ENCODE peak calls at places on chromosomes 11 and 22, in eight cellular contexts. M, P, V, X, N, B, F and W are unnamed samples.

GRCh38 chr11:64887757-64888405 is 9.5 kb upstream of the EHD1 start:
- DNase-seq in P (peak; percentile 87), M (peak; percentile 29), V (peak; percentile 88), X (peak; percentile 15), B (peak; percentile 57), N (peak; percentile 78), F (peak; percentile 93), W (peak; percentile 86)

GRCh38 chr11:34052608-34053160 is 1.2 kb downstream of the CAPRIN1 start:
- DNase-seq in M (no peak), B (peak; percentile 16), N (peak; percentile 27), V (no peak), P (peak; percentile 42), F (peak; percentile 64), X (no peak), W (peak; percentile 48)

GRCh38 chr11:10414659-10415058 is 40.4 kb upstream of the AMPD3 start:
- DNase-seq in P (peak; percentile 57), M (peak; percentile 82), V (no peak), N (no peak), B (no peak), X (no peak), F (no peak), W (no peak)

GRCh38 chr11:33790088-33790487 is 15.8 kb upstream of the FBXO3 start:
- DNase-seq in B (no peak), N (no peak), P (no peak), M (no peak), X (no peak), V (no peak), F (no peak), W (no peak)

GRCh38 chr11:28526406-28526751 is 418.2 kb downstream of the METTL15 start:
- DNase-seq in V (no peak), N (no peak), F (no peak), B (no peak), M (no peak), P (no peak), X (no peak), W (no peak)

GRCh38 chr11:104122008-104122635 is 41.8 kb downstream of the PDGFD start:
- DNase-seq in X (no peak), F (no peak), P (no peak), M (no peak), V (no peak), B (no peak), N (no peak), W (no peak)

GRCh38 chr11:119204066-119204465 is 2.1 kb upstream of the CBL start:
- DNase-seq in X (no peak), P (no peak), N (no peak), V (no peak), B (no peak), M (no peak), F (no peak), W (no peak)

GRCh38 chr11:27234043-27234668 is 128.9 kb downstream of the CCDC34 start:
- DNase-seq in F (no peak), M (no peak), N (no peak), V (no peak), X (no peak), B (no peak), P (no peak), W (no peak)

GRCh38 chr11:61254403-61255025 is 13.5 kb downstream of the PGA5 start:
- DNase-seq in X (peak; percentile 4), B (peak; percentile 13), F (peak; percentile 82), P (peak; percentile 64), M (no peak), V (peak; percentile 86), N (peak; percentile 44), W (peak; percentile 71)

GRCh38 chr11:131495417-131495816 is 125.0 kb downstream of the NTM start:
- DNase-seq in N (no peak), X (no peak), V (no peak), B (no peak), P (no peak), F (no peak), M (no peak), W (no peak)

GRCh38 chr22:23849009-23850006 is 8.4 kb upstream of the SLC2A11 start:
- DNase-seq in B (peak; percentile 58), N (peak; percentile 83), M (peak; percentile 26), X (peak; percentile 56), V (peak; percentile 95), P (peak; percentile 84), F (peak; percentile 95), W (peak; percentile 89)

GRCh38 chr11:60831501-60832079 is 10.3 kb upstream of the CCDC86 start:
- DNase-seq in B (no peak), M (peak; percentile 20), X (peak; percentile 38), V (no peak), P (no peak), N (no peak), F (no peak), W (no peak)

GRCh38 chr22:19767427-19768380 is 7.1 kb downstream of the TBX1 start:
- DNase-seq in M (no peak), P (peak; percentile 49), F (no peak), B (no peak), V (peak; percentile 68), N (no peak), X (no peak), W (no peak)

GRCh38 chr11:124791626-124792341 is 8.4 kb downstream of the MSANTD2 start:
- DNase-seq in V (no peak), B (no peak), P (no peak), M (no peak), F (no peak), X (no peak), N (no peak), W (no peak)

GRCh38 chr22:28921585-28921879 is 38.2 kb downstream of the ZNRF3 start:
- DNase-seq in B (no peak), N (no peak), F (no peak), X (no peak), M (no peak), P (no peak), V (no peak), W (no peak)

GRCh38 chr11:114233755-114234154 is 62.4 kb upstream of the NNMT start:
- DNase-seq in B (no peak), M (no peak), X (no peak), V (no peak), P (no peak), N (no peak), F (no peak), W (no peak)

GRCh38 chr22:18024276-18024939 is at the start of gene MICAL3:
- DNase-seq in V (peak; percentile 39), X (peak; percentile 22), P (peak; percentile 78), F (peak; percentile 80), M (no peak), B (peak; percentile 35), N (peak; percentile 8), W (peak; percentile 63)

GRCh38 chr22:48798281-48799226 is 1029.1 kb downstream of the BRD1 start:
- DNase-seq in X (no peak), M (no peak), F (no peak), B (no peak), P (no peak), V (no peak), N (no peak), W (no peak)

GRCh38 chr22:24181996-24182560 is 791 bp downstream of the SUSD2 start:
- DNase-seq in V (no peak), M (no peak), B (no peak), X (no peak), F (no peak), N (no peak), P (no peak), W (no peak)

GRCh38 chr11:60852639-60853468 is 2.9 kb downstream of the PTGDR2 start:
- DNase-seq in P (no peak), X (no peak), N (no peak), V (peak; percentile 62), M (no peak), F (no peak), B (no peak), W (no peak)

GRCh38 chr11:110294509-110294908 is 1.9 kb downstream of the RDX start:
- DNase-seq in F (no peak), B (no peak), V (no peak), X (no peak), N (no peak), M (no peak), P (no peak), W (no peak)

GRCh38 chr11:64650923-64651523 is 60.0 kb downstream of the SLC22A12 start:
- DNase-seq in B (no peak), P (no peak), V (peak; percentile 60), N (no peak), F (no peak), X (no peak), M (no peak), W (no peak)

GRCh38 chr22:23147632-23148387 is 2.5 kb downstream of the RAB36 start:
- DNase-seq in F (no peak), B (no peak), V (no peak), X (no peak), M (peak; percentile 5), N (no peak), P (no peak), W (no peak)

GRCh38 chr11:109033627-109034340 is 368.9 kb downstream of the DDX10 start:
- DNase-seq in B (no peak), P (no peak), N (no peak), V (no peak), X (no peak), M (no peak), F (no peak), W (no peak)

GRCh38 chr22:41873391-41873790 is 40.5 kb downstream of the SREBF2 start:
- DNase-seq in B (no peak), F (peak; percentile 60), M (no peak), P (no peak), V (no peak), X (no peak), N (no peak), W (peak; percentile 52)

GRCh38 chr11:106304274-106304673 is 226.8 kb downstream of the AASDHPPT start:
- DNase-seq in F (no peak), X (no peak), P (no peak), N (no peak), M (no peak), V (no peak), B (no peak), W (no peak)

GRCh38 chr22:29245626-29246385 is 22.0 kb downstream of the RHBDD3 start:
- DNase-seq in F (peak; percentile 82), P (peak; percentile 67), B (peak; percentile 13), X (peak; percentile 45), V (peak; percentile 75), M (no peak), N (peak; percentile 37), W (peak; percentile 77)

GRCh38 chr11:125358254-125358840 is 137.7 kb downstream of the FEZ1 start:
- DNase-seq in F (no peak), P (no peak), M (no peak), B (no peak), X (no peak), N (no peak), V (no peak), W (no peak)

GRCh38 chr22:37053310-37054077 is 2.0 kb downstream of the KCTD17 start:
- DNase-seq in X (peak; percentile 1), F (no peak), P (no peak), V (no peak), N (no peak), M (no peak), B (no peak), W (no peak)

GRCh38 chr11:88695701-88696414 is 358.3 kb upstream of the CTSC start:
- DNase-seq in M (no peak), V (no peak), N (no peak), B (no peak), P (no peak), F (no peak), X (no peak), W (no peak)

GRCh38 chr22:17158568-17159503 is at the start of gene HDHD5:
- DNase-seq in M (peak; percentile 46), P (peak; percentile 94), N (peak; percentile 81), V (peak; percentile 88), B (peak; percentile 75), X (peak; percentile 69), F (peak; percentile 91), W (peak; percentile 90)

GRCh38 chr11:11280826-11281225 is 72.2 kb downstream of the CSNK2A3 start:
- DNase-seq in X (no peak), P (no peak), M (no peak), N (no peak), F (no peak), B (no peak), V (no peak), W (no peak)